ENCODE peak calls at places on chromosome 21, in four cellular contexts. V is breast epithelium, F is testis, B is lower leg skin. A is an unnamed sample.

GRCh38 chr21:31235671-31236450 is 108.2 kb downstream of the TIAM1 start:
- DNase-seq in V (no peak), F (no peak), B (no peak), A (no peak)

GRCh38 chr21:15837603-15838002 is 107.8 kb downstream of the USP25 start:
- DNase-seq in V (no peak), F (no peak), B (no peak), A (no peak)

GRCh38 chr21:15445327-15445726 is 284.5 kb upstream of the USP25 start:
- DNase-seq in V (no peak), F (no peak), B (no peak), A (no peak)

GRCh38 chr21:22356663-22357062 is 1358.5 kb downstream of the NCAM2 start:
- DNase-seq in V (no peak), F (no peak), B (no peak), A (no peak)

GRCh38 chr21:41894922-41895557 is 15.9 kb upstream of the PRDM15 start:
- DNase-seq in V (no peak), F (no peak), B (no peak), A (peak; percentile 40)

GRCh38 chr21:44510508-44511218 is 29.3 kb downstream of the KRTAP10-1 start:
- DNase-seq in V (peak; percentile 28), F (peak; percentile 72), B (no peak), A (no peak)

GRCh38 chr21:41676198-41676597 is 90.7 kb downstream of the RIPK4 start:
- DNase-seq in V (no peak), F (no peak), B (no peak), A (no peak)

GRCh38 chr21:26945916-26946315 is 21.0 kb downstream of the ADAMTS5 start:
- DNase-seq in V (no peak), F (peak; percentile 42), B (no peak), A (no peak)

GRCh38 chr21:21111309-21111920 is 113.2 kb downstream of the NCAM2 start:
- DNase-seq in V (no peak), F (no peak), B (no peak), A (no peak)

GRCh38 chr21:26655466-26655865 is 82.4 kb upstream of the CYYR1 start:
- DNase-seq in V (no peak), F (no peak), B (no peak), A (no peak)

GRCh38 chr21:14591882-14592281 is 45.8 kb upstream of the SAMSN1 start:
- DNase-seq in V (no peak), F (peak; percentile 16), B (no peak), A (no peak)

GRCh38 chr21:45164124-45164511 is 89.7 kb downstream of the ADARB1 start:
- DNase-seq in V (peak; percentile 77), F (no peak), B (no peak), A (peak; percentile 74)

GRCh38 chr21:44092201-44092600 is 15.0 kb upstream of the PWP2 start:
- DNase-seq in V (peak; percentile 12), F (peak; percentile 14), B (peak; percentile 42), A (no peak)

GRCh38 chr21:22019766-22020165 is 1021.6 kb downstream of the NCAM2 start:
- DNase-seq in V (no peak), F (no peak), B (no peak), A (no peak)

GRCh38 chr21:30102881-30103280 is 63.7 kb downstream of the CLDN17 start:
- DNase-seq in V (no peak), F (no peak), B (no peak), A (no peak)

GRCh38 chr21:32921632-32922230 is 104.0 kb upstream of the OLIG2 start:
- DNase-seq in V (no peak), F (peak; percentile 64), B (peak; percentile 57), A (no peak)

GRCh38 chr21:31670065-31670464 is 10.6 kb downstream of the SOD1 start:
- DNase-seq in V (no peak), F (no peak), B (no peak), A (no peak)

GRCh38 chr21:17763286-17764037 is 55.7 kb downstream of the C21orf91 start:
- DNase-seq in V (peak; percentile 26), F (no peak), B (no peak), A (no peak)

GRCh38 chr21:46323710-46324389 is at the start of the genes C21orf58 and PCNT:
- DNase-seq in V (peak; percentile 98), F (peak; percentile 98), B (peak; percentile 99), A (peak; percentile 99)
- TF ChIP-seq POLR2A in V (no peak), F (no peak), B (no peak), A (no peak)

GRCh38 chr21:38773108-38774061 is 32.3 kb upstream of the ETS2 start:
- DNase-seq in V (no peak), F (no peak), B (peak; percentile 85), A (no peak)
- TF ChIP-seq POLR2A in V (no peak), F (no peak), B (no peak), A (no peak)

GRCh38 chr21:37047079-37047478 is 25.8 kb downstream of the PIGP start:
- DNase-seq in V (no peak), F (no peak), B (no peak), A (no peak)
- TF ChIP-seq POLR2A in V (no peak), F (no peak), B (no peak), A (no peak)

DNA sequence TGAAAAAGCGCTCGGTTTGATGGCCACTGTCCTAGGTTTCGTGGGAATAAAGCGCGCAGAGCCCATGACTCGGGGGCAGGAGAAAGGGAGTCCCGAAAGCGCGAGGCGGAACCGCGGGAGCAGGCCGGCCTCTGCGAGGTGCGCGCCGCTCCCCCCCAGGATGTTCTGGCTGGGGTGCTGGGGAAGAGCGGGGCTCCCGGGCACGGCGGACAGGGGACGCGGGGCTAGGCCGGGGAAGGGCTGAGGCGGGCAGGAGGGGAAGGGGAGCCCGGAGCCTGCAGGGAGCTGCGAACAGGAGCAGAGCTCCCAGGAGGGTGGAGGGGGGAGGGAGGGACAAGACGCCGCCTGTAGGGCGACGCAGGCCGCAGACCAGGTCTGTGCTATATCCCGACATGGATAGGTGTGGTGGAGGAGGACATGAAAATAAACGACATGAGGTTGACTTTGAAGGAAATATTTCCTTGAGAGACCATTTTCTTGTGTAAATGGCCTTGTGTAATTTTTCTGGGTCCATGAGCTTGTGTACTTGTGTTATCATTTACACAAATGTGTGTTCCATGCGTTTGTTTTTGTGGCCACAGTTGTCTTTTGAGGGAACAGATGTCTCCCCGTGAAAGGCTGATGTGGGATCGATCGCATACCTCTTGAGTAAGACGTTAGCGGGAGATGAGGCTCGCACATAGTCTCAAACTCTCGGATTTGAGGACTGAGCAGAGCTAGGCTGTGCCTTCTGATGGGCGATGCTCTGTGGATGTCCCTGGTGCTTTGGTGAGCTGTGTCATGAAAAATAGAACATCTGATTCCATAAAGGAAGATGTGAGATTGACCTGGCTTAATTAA is 1.3 kb downstream of the PCNT start:
- DNase-seq in V (peak; percentile 26), F (peak; percentile 53), B (peak; percentile 88), A (peak; percentile 75)
- TF ChIP-seq POLR2A in V (no peak), F (no peak), B (no peak), A (no peak)

GRCh38 chr21:34362136-34362444 is 1.7 kb upstream of the KCNE2 start:
- DNase-seq in V (no peak), F (peak; percentile 0), B (no peak), A (no peak)

GRCh38 chr21:34357889-34358288 is 5.9 kb upstream of the KCNE2 start:
- DNase-seq in V (no peak), F (no peak), B (no peak), A (no peak)

GRCh38 chr21:34360488-34361241 is 3.1 kb upstream of the KCNE2 start:
- DNase-seq in V (no peak), F (peak; percentile 9), B (peak; percentile 64), A (no peak)

GRCh38 chr21:34355570-34355969 is 8.2 kb upstream of the KCNE2 start:
- DNase-seq in V (no peak), F (no peak), B (no peak), A (no peak)

DNA sequence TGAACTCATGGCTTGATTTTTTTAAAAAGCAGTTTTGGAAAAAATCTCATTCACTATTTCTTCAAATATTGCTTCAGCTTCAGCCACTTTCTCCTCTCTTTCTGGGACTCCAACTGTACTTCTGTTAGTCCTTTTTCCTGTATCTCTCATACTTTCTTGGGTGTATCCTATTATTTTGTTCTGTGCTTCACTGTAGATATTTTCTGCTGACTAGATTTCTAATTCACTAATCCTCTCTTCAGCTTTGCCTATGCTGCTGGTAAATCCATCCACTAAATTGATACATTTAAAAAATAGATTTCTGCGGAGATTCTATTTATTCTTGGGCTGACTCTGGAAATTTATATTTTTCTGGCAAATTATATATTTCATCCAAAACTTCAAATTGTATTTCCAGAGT is 4.9 kb upstream of the KCNE2 start:
- DNase-seq in V (no peak), F (no peak), B (no peak), A (no peak)
- TF ChIP-seq POLR2A in V (no peak), F (no peak), B (no peak), A (no peak)

A was measured in sigmoid colon.